ENCODE peak calls at places on chromosomes 2 and 18, in nine cellular contexts. One of them, this sample, is unnamed.
A peak's percentile ranks its signal among the peaks of the same experiment; 100 is the strongest.

GRCh38 chr2:24342110-24342910 is 18.0 kb downstream of the ITSN2 start:
- DNase-seq in choroid plexus epithelial cell: peak; percentile 38
- DNase-seq in WTC11: no peak
- DNase-seq in stimulated activated CD4-positive, alpha-beta T cell treated with anti-CD3 and anti-CD28 coated beads, Interleukin-4, amount 100 ng/mL, for 48 hours: no peak
- DNase-seq in NCI-H2081: no peak
- DNase-seq in SW480: no peak
- DNase-seq in amygdala: no peak
- DNase-seq in NCI-H146: no peak
- DNase-seq in cardiac septum: no peak
- DNase-seq in this sample: no peak

GRCh38 chr18:48994044-48994651 is 43.4 kb upstream of the SMAD7 start:
- DNase-seq in NCI-H146: peak; percentile 47
- DNase-seq in WTC11: no peak
- DNase-seq in stimulated activated CD4-positive, alpha-beta T cell treated with anti-CD3 and anti-CD28 coated beads, Interleukin-4, amount 100 ng/mL, for 48 hours: no peak
- DNase-seq in cardiac septum: no peak
- DNase-seq in amygdala: no peak
- DNase-seq in SW480: no peak
- DNase-seq in NCI-H2081: no peak
- DNase-seq in choroid plexus epithelial cell: peak; percentile 87
- DNase-seq in this sample: peak; percentile 51

GRCh38 chr2:56801770-56802169 is 618.0 kb downstream of the CCDC85A start:
- DNase-seq in amygdala: no peak
- DNase-seq in NCI-H146: no peak
- DNase-seq in stimulated activated CD4-positive, alpha-beta T cell treated with anti-CD3 and anti-CD28 coated beads, Interleukin-4, amount 100 ng/mL, for 48 hours: no peak
- DNase-seq in NCI-H2081: no peak
- DNase-seq in cardiac septum: no peak
- DNase-seq in WTC11: no peak
- DNase-seq in SW480: no peak
- DNase-seq in choroid plexus epithelial cell: no peak
- DNase-seq in this sample: no peak

GRCh38 chr18:44895176-44895798 is 214.6 kb downstream of the SETBP1 start:
- DNase-seq in NCI-H2081: peak; percentile 70
- DNase-seq in WTC11: no peak
- DNase-seq in stimulated activated CD4-positive, alpha-beta T cell treated with anti-CD3 and anti-CD28 coated beads, Interleukin-4, amount 100 ng/mL, for 48 hours: no peak
- DNase-seq in amygdala: no peak
- DNase-seq in SW480: peak; percentile 18
- DNase-seq in cardiac septum: no peak
- DNase-seq in choroid plexus epithelial cell: peak; percentile 82
- DNase-seq in NCI-H146: peak; percentile 84
- DNase-seq in this sample: peak; percentile 65

GRCh38 chr2:225512873-225513580 is 113.5 kb downstream of the NYAP2 start:
- DNase-seq in amygdala: no peak
- DNase-seq in NCI-H146: no peak
- DNase-seq in WTC11: no peak
- DNase-seq in cardiac septum: no peak
- DNase-seq in SW480: peak; percentile 13
- DNase-seq in stimulated activated CD4-positive, alpha-beta T cell treated with anti-CD3 and anti-CD28 coated beads, Interleukin-4, amount 100 ng/mL, for 48 hours: no peak
- DNase-seq in choroid plexus epithelial cell: peak; percentile 84
- DNase-seq in NCI-H2081: no peak
- DNase-seq in this sample: no peak

GRCh38 chr2:139031722-139032121 is 251.5 kb upstream of the NXPH2 start:
- DNase-seq in amygdala: no peak
- DNase-seq in NCI-H2081: peak; percentile 65
- DNase-seq in choroid plexus epithelial cell: peak; percentile 28
- DNase-seq in SW480: peak; percentile 17
- DNase-seq in WTC11: peak; percentile 32
- DNase-seq in stimulated activated CD4-positive, alpha-beta T cell treated with anti-CD3 and anti-CD28 coated beads, Interleukin-4, amount 100 ng/mL, for 48 hours: no peak
- DNase-seq in cardiac septum: no peak
- DNase-seq in NCI-H146: peak; percentile 63
- DNase-seq in this sample: no peak

GRCh38 chr2:222621893-222622292 is 34.0 kb downstream of the FARSB start:
- DNase-seq in stimulated activated CD4-positive, alpha-beta T cell treated with anti-CD3 and anti-CD28 coated beads, Interleukin-4, amount 100 ng/mL, for 48 hours: no peak
- DNase-seq in WTC11: no peak
- DNase-seq in cardiac septum: no peak
- DNase-seq in choroid plexus epithelial cell: no peak
- DNase-seq in NCI-H2081: no peak
- DNase-seq in SW480: no peak
- DNase-seq in amygdala: no peak
- DNase-seq in NCI-H146: no peak
- DNase-seq in this sample: no peak

GRCh38 chr2:100121124-100121718 is 21.2 kb downstream of the AFF3 start:
- DNase-seq in stimulated activated CD4-positive, alpha-beta T cell treated with anti-CD3 and anti-CD28 coated beads, Interleukin-4, amount 100 ng/mL, for 48 hours: no peak
- DNase-seq in WTC11: no peak
- DNase-seq in SW480: no peak
- DNase-seq in NCI-H2081: no peak
- DNase-seq in choroid plexus epithelial cell: no peak
- DNase-seq in NCI-H146: no peak
- DNase-seq in amygdala: no peak
- DNase-seq in cardiac septum: no peak
- DNase-seq in this sample: no peak

GRCh38 chr2:227818569-227819397 is 5.1 kb downstream of the CCL20 start:
- DNase-seq in amygdala: no peak
- DNase-seq in choroid plexus epithelial cell: no peak
- DNase-seq in WTC11: no peak
- DNase-seq in NCI-H146: no peak
- DNase-seq in cardiac septum: no peak
- DNase-seq in NCI-H2081: no peak
- DNase-seq in SW480: peak; percentile 63
- DNase-seq in stimulated activated CD4-positive, alpha-beta T cell treated with anti-CD3 and anti-CD28 coated beads, Interleukin-4, amount 100 ng/mL, for 48 hours: no peak
- DNase-seq in this sample: peak; percentile 77

GRCh38 chr2:85684806-85685205 is 9.4 kb upstream of the GNLY start:
- DNase-seq in choroid plexus epithelial cell: no peak
- DNase-seq in stimulated activated CD4-positive, alpha-beta T cell treated with anti-CD3 and anti-CD28 coated beads, Interleukin-4, amount 100 ng/mL, for 48 hours: no peak
- DNase-seq in cardiac septum: no peak
- DNase-seq in NCI-H146: peak; percentile 88
- DNase-seq in NCI-H2081: peak; percentile 75
- DNase-seq in SW480: no peak
- DNase-seq in amygdala: no peak
- DNase-seq in WTC11: no peak
- DNase-seq in this sample: no peak

GRCh38 chr2:36290306-36290705 is 65.3 kb upstream of the CRIM1 start:
- DNase-seq in WTC11: no peak
- DNase-seq in NCI-H146: no peak
- DNase-seq in cardiac septum: no peak
- DNase-seq in NCI-H2081: no peak
- DNase-seq in stimulated activated CD4-positive, alpha-beta T cell treated with anti-CD3 and anti-CD28 coated beads, Interleukin-4, amount 100 ng/mL, for 48 hours: no peak
- DNase-seq in amygdala: no peak
- DNase-seq in choroid plexus epithelial cell: no peak
- DNase-seq in SW480: no peak
- DNase-seq in this sample: no peak

GRCh38 chr18:10190564-10190963 is 263.9 kb upstream of the APCDD1 start:
- DNase-seq in cardiac septum: no peak
- DNase-seq in SW480: peak; percentile 96
- DNase-seq in WTC11: no peak
- DNase-seq in NCI-H2081: no peak
- DNase-seq in amygdala: no peak
- DNase-seq in choroid plexus epithelial cell: peak; percentile 21
- DNase-seq in NCI-H146: no peak
- DNase-seq in stimulated activated CD4-positive, alpha-beta T cell treated with anti-CD3 and anti-CD28 coated beads, Interleukin-4, amount 100 ng/mL, for 48 hours: no peak
- DNase-seq in this sample: no peak

GRCh38 chr18:35047697-35048292 is 6.6 kb downstream of the MAPRE2 start:
- DNase-seq in amygdala: no peak
- DNase-seq in choroid plexus epithelial cell: no peak
- DNase-seq in SW480: no peak
- DNase-seq in NCI-H146: no peak
- DNase-seq in cardiac septum: no peak
- DNase-seq in WTC11: no peak
- DNase-seq in NCI-H2081: no peak
- DNase-seq in stimulated activated CD4-positive, alpha-beta T cell treated with anti-CD3 and anti-CD28 coated beads, Interleukin-4, amount 100 ng/mL, for 48 hours: no peak
- DNase-seq in this sample: no peak

GRCh38 chr2:73811878-73812277 is 16.9 kb upstream of the STAMBP start:
- DNase-seq in amygdala: no peak
- DNase-seq in stimulated activated CD4-positive, alpha-beta T cell treated with anti-CD3 and anti-CD28 coated beads, Interleukin-4, amount 100 ng/mL, for 48 hours: no peak
- DNase-seq in choroid plexus epithelial cell: no peak
- DNase-seq in WTC11: no peak
- DNase-seq in SW480: no peak
- DNase-seq in NCI-H146: no peak
- DNase-seq in NCI-H2081: no peak
- DNase-seq in cardiac septum: no peak
- DNase-seq in this sample: no peak

GRCh38 chr2:19987936-19988335 is 2.0 kb downstream of the WDR35 start:
- DNase-seq in choroid plexus epithelial cell: no peak
- DNase-seq in SW480: no peak
- DNase-seq in WTC11: no peak
- DNase-seq in amygdala: no peak
- DNase-seq in stimulated activated CD4-positive, alpha-beta T cell treated with anti-CD3 and anti-CD28 coated beads, Interleukin-4, amount 100 ng/mL, for 48 hours: no peak
- DNase-seq in NCI-H146: no peak
- DNase-seq in cardiac septum: no peak
- DNase-seq in NCI-H2081: no peak
- DNase-seq in this sample: no peak

GRCh38 chr2:71466301-71467179 is 13.2 kb downstream of the DYSF start:
- DNase-seq in NCI-H146: peak; percentile 69
- DNase-seq in amygdala: no peak
- DNase-seq in choroid plexus epithelial cell: no peak
- DNase-seq in stimulated activated CD4-positive, alpha-beta T cell treated with anti-CD3 and anti-CD28 coated beads, Interleukin-4, amount 100 ng/mL, for 48 hours: no peak
- DNase-seq in WTC11: peak; percentile 66
- DNase-seq in NCI-H2081: peak; percentile 13
- DNase-seq in SW480: peak; percentile 21
- DNase-seq in cardiac septum: peak; percentile 90
- DNase-seq in this sample: no peak

GRCh38 chr2:46621499-46621898 is 142.1 kb downstream of the TMEM247 start:
- DNase-seq in stimulated activated CD4-positive, alpha-beta T cell treated with anti-CD3 and anti-CD28 coated beads, Interleukin-4, amount 100 ng/mL, for 48 hours: no peak
- DNase-seq in choroid plexus epithelial cell: no peak
- DNase-seq in cardiac septum: no peak
- DNase-seq in NCI-H2081: no peak
- DNase-seq in SW480: no peak
- DNase-seq in NCI-H146: no peak
- DNase-seq in amygdala: no peak
- DNase-seq in WTC11: no peak
- DNase-seq in this sample: no peak